ENCODE peak calls at places on chromosomes 5 and 9, in seven cellular contexts. One of them, this sample, is unnamed.

GRCh38 chr5:149959406-149960236 is 937 bp upstream of the SLC26A2 start:
- DNase-seq in breast epithelium: no peak
- DNase-seq in left ventricle myocardium inferior: no peak
- DNase-seq in heart left ventricle: no peak
- DNase-seq in brain microvascular endothelial cell: peak; percentile 69
- DNase-seq in epithelial cell of esophagus: peak; percentile 73
- DNase-seq in heart right ventricle: no peak
- DNase-seq in this sample: no peak

GRCh38 chr5:2387224-2388004 is 364.1 kb downstream of the IRX2 start:
- DNase-seq in breast epithelium: no peak
- DNase-seq in left ventricle myocardium inferior: no peak
- DNase-seq in heart left ventricle: no peak
- DNase-seq in brain microvascular endothelial cell: peak; percentile 5
- DNase-seq in epithelial cell of esophagus: no peak
- DNase-seq in heart right ventricle: no peak
- DNase-seq in this sample: no peak

GRCh38 chr5:171867786-171868185 is 82.2 kb downstream of the SMIM23 start:
- DNase-seq in breast epithelium: no peak
- DNase-seq in left ventricle myocardium inferior: no peak
- DNase-seq in heart left ventricle: no peak
- DNase-seq in brain microvascular endothelial cell: peak; percentile 12
- DNase-seq in epithelial cell of esophagus: no peak
- DNase-seq in heart right ventricle: no peak
- DNase-seq in this sample: no peak

GRCh38 chr5:7548576-7548975 is 152.6 kb downstream of the ADCY2 start:
- DNase-seq in breast epithelium: no peak
- DNase-seq in left ventricle myocardium inferior: no peak
- DNase-seq in heart left ventricle: no peak
- DNase-seq in brain microvascular endothelial cell: no peak
- DNase-seq in epithelial cell of esophagus: no peak
- DNase-seq in heart right ventricle: no peak
- DNase-seq in this sample: no peak

GRCh38 chr5:11334404-11334803 is 569.8 kb downstream of the CTNND2 start:
- DNase-seq in breast epithelium: no peak
- DNase-seq in left ventricle myocardium inferior: no peak
- DNase-seq in heart left ventricle: no peak
- DNase-seq in brain microvascular endothelial cell: no peak
- DNase-seq in epithelial cell of esophagus: no peak
- DNase-seq in heart right ventricle: no peak
- DNase-seq in this sample: no peak

GRCh38 chr9:111180801-111181200 is 142.5 kb upstream of the LPAR1 start:
- DNase-seq in breast epithelium: no peak
- DNase-seq in left ventricle myocardium inferior: no peak
- DNase-seq in heart left ventricle: no peak
- DNase-seq in brain microvascular endothelial cell: no peak
- DNase-seq in epithelial cell of esophagus: no peak
- DNase-seq in heart right ventricle: no peak
- DNase-seq in this sample: no peak

GRCh38 chr5:111229871-111230812 is 6.0 kb downstream of the CAMK4 start:
- DNase-seq in breast epithelium: no peak
- DNase-seq in left ventricle myocardium inferior: no peak
- DNase-seq in heart left ventricle: no peak
- DNase-seq in brain microvascular endothelial cell: no peak
- DNase-seq in epithelial cell of esophagus: no peak
- DNase-seq in heart right ventricle: no peak
- DNase-seq in this sample: no peak

GRCh38 chr9:123157216-123157615 is 111.2 kb downstream of the STRBP start:
- DNase-seq in breast epithelium: no peak
- DNase-seq in left ventricle myocardium inferior: no peak
- DNase-seq in heart left ventricle: no peak
- DNase-seq in brain microvascular endothelial cell: peak; percentile 52
- DNase-seq in epithelial cell of esophagus: peak; percentile 51
- DNase-seq in heart right ventricle: no peak
- DNase-seq in this sample: no peak

GRCh38 chr5:98827161-98827560 is 53.7 kb downstream of the RGMB start:
- DNase-seq in breast epithelium: no peak
- DNase-seq in left ventricle myocardium inferior: no peak
- DNase-seq in heart left ventricle: no peak
- DNase-seq in brain microvascular endothelial cell: peak; percentile 27
- DNase-seq in epithelial cell of esophagus: peak; percentile 62
- DNase-seq in heart right ventricle: no peak
- DNase-seq in this sample: peak; percentile 51

GRCh38 chr5:126816649-126817048 is 39.7 kb downstream of the LMNB1 start:
- DNase-seq in breast epithelium: no peak
- DNase-seq in left ventricle myocardium inferior: no peak
- DNase-seq in heart left ventricle: no peak
- DNase-seq in brain microvascular endothelial cell: no peak
- DNase-seq in epithelial cell of esophagus: no peak
- DNase-seq in heart right ventricle: no peak
- DNase-seq in this sample: no peak

This sample was measured in COR-L47.